ENCODE peak calls at places on chromosomes 1 and 21, in seven cellular contexts. Z is A549, R is Peyer's patch, B is GM20000, E is lower leg skin, Y is activated B cell treated with CpG ODN at 0.5 μM for 24 hours, I is fibroblast of the aortic adventitia. J is an unnamed sample.

GRCh38 chr1:5828322-5828935 is 163.8 kb downstream of the NPHP4 start:
- DNase-seq in B (no peak), Z (no peak), E (no peak), R (no peak), I (no peak), Y (no peak), J (no peak)

GRCh38 chr1:52970149-52970548 is 43.1 kb downstream of the SCP2 start:
- DNase-seq in B (no peak), Y (no peak), Z (no peak), R (no peak), I (peak), E (no peak), J (no peak)

GRCh38 chr1:218281285-218281684 is 3.8 kb upstream of the RRP15 start:
- DNase-seq in E (no peak), Z (no peak), Y (no peak), R (no peak), B (no peak), I (peak), J (no peak)

GRCh38 chr1:61337981-61338848 is 255.9 kb downstream of the NFIA start:
- DNase-seq in Y (no peak), R (peak), E (peak), I (peak), B (no peak), Z (peak), J (no peak)

GRCh38 chr1:172278478-172278877 is 142.0 kb upstream of the C1orf105 start:
- DNase-seq in I (peak), R (no peak), B (no peak), Y (no peak), E (no peak), Z (no peak), J (no peak)

GRCh38 chr1:44485229-44485932 is 80.3 kb downstream of the RNF220 start:
- DNase-seq in R (no peak), I (peak), Y (no peak), B (no peak), E (no peak), Z (no peak), J (no peak)

GRCh38 chr21:43697758-43698643 is 20.9 kb upstream of the PDXK start:
- DNase-seq in E (no peak), B (no peak), Y (no peak), I (peak), Z (no peak), R (no peak), J (no peak)

GRCh38 chr1:184110253-184111204 is 59.0 kb downstream of the TSEN15 start:
- DNase-seq in R (no peak), Z (no peak), I (peak), E (no peak), Y (no peak), B (no peak), J (no peak)

GRCh38 chr21:43864313-43864805 is 664 bp upstream of the AGPAT3 start:
- DNase-seq in Y (peak), B (peak), E (no peak), I (peak), R (peak), Z (peak), J (no peak)

GRCh38 chr1:94858276-94858675 is 38.1 kb downstream of the SLC44A3 start:
- DNase-seq in Y (no peak), Z (no peak), I (no peak), B (no peak), R (no peak), E (no peak), J (no peak)

GRCh38 chr1:46342084-46342656 is 1.6 kb downstream of the NSUN4 start:
- DNase-seq in Y (no peak), B (peak), E (no peak), Z (peak), R (no peak), I (peak), J (no peak)

GRCh38 chr21:28627261-28627660 is 365.4 kb downstream of the LTN1 start:
- DNase-seq in Z (no peak), R (no peak), E (no peak), B (no peak), Y (no peak), I (peak), J (no peak)

GRCh38 chr1:204716687-204717086 is 31.1 kb upstream of the LRRN2 start:
- DNase-seq in Z (no peak), R (no peak), Y (no peak), I (no peak), E (no peak), B (no peak), J (no peak)

GRCh38 chr1:109231085-109231484 is 17.4 kb downstream of the SARS1 start:
- DNase-seq in E (no peak), I (no peak), R (no peak), Y (no peak), B (no peak), Z (no peak), J (no peak)

GRCh38 chr1:28370220-28371010 is 875 bp downstream of the PHACTR4 start:
- DNase-seq in I (peak), B (peak), Y (no peak), Z (peak), E (no peak), R (peak), J (peak)

GRCh38 chr1:200415227-200415626 is 5.4 kb upstream of the ZNF281 start:
- DNase-seq in R (no peak), Z (no peak), Y (no peak), B (no peak), E (no peak), I (peak), J (no peak)

GRCh38 chr1:4787551-4787950 is 133.1 kb downstream of the AJAP1 start:
- DNase-seq in E (no peak), Z (no peak), I (no peak), Y (no peak), R (no peak), B (no peak), J (no peak)

GRCh38 chr1:204460346-204460745 is 34.3 kb downstream of the PIK3C2B start:
- DNase-seq in B (no peak), Y (no peak), I (no peak), R (no peak), E (no peak), Z (no peak), J (no peak)

GRCh38 chr1:28132110-28132897 is 43.9 kb upstream of the EYA3 start:
- DNase-seq in B (no peak), R (no peak), E (no peak), Y (no peak), I (no peak), Z (no peak), J (no peak)

GRCh38 chr1:92365378-92366044 is 66.7 kb downstream of the RPAP2 start:
- DNase-seq in Y (no peak), I (no peak), Z (no peak), E (no peak), R (no peak), B (peak), J (no peak)

GRCh38 chr1:245822997-245823396 is 668.2 kb downstream of the KIF26B start:
- DNase-seq in E (no peak), I (peak), R (no peak), Y (no peak), B (no peak), Z (peak), J (no peak)

GRCh38 chr1:32318127-32318869 is 17.7 kb downstream of the MARCKSL1 start:
- DNase-seq in B (no peak), E (no peak), Y (no peak), I (no peak), R (no peak), Z (no peak), J (no peak)

GRCh38 chr1:1841575-1841991 is 49.3 kb downstream of the GNB1 start:
- DNase-seq in I (peak), R (no peak), E (no peak), Z (no peak), Y (no peak), B (no peak), J (no peak)

GRCh38 chr1:20312818-20313217 is 22.1 kb downstream of the VWA5B1 start:
- DNase-seq in R (no peak), E (no peak), Y (no peak), I (no peak), B (no peak), Z (no peak), J (no peak)

GRCh38 chr1:50959303-50959912 is 659 bp downstream of the FAF1 start:
- DNase-seq in Z (no peak), B (peak), E (no peak), R (peak), Y (no peak), I (peak), J (no peak)

GRCh38 chr1:207486210-207486609 is 9.7 kb upstream of the CR1 start:
- DNase-seq in Z (no peak), I (no peak), Y (no peak), B (no peak), E (no peak), R (no peak), J (no peak)

DNA sequence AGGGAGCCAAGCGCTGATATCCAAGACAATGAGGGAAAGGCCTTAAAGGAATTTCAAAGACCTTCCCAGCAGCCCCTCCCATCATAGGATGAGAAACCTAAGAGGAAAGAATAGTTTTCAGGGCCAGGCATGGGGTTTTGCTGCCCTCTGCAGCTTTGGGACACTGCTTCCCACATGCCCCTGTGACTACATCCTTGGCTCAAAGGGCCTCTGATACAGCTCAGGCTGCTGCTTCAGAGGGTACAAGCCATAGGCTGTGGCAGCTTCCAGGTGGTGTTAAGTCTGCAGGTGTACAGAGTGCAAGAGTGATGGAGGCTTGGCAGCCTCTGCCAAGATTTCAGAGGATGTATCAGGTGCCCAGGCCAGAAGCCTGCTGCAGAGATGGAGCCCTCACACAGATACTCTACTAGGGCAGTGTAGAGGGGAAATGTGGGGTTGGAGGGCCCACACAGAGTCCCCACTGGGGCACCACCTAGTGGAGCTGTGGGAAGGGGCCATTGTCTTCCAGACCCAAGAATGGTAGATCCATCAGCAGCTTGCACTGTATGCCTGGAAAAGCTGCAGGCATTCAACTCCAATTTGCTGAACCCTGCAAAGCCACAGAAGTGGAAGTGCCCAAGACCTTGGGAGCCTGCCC is 125.8 kb downstream of the SLC45A1 start:
- DNase-seq in I (peak), Z (no peak), Y (no peak), R (no peak), E (no peak), B (no peak), J (no peak)
- TF ChIP-seq CTCF in I (peak), Z (no peak), Y (no peak), R (no peak), E (no peak), B (no peak), J (no peak)

DNA sequence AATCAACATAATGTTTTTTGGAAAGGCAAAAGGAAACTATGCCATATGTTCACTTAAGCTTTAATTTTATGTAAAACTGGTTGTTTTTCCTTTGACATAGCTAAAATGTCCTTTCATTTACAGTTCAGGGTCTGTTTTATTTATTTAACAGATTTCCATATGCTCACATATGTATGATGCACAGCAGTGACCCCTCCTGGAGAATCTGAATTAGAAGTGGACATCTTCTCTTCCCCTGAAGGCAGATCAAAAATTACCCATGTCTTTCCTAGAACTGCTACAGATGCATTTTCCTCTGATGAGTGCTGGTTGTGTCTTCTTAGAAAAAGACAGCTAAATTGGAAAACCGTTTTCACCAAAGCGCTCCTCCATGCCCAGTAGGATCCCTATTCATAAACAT is 143.6 kb upstream of the USH2A start:
- DNase-seq in E (no peak), R (no peak), B (peak), I (peak), Y (no peak), Z (no peak), J (no peak)
- TF ChIP-seq CTCF in E (no peak), R (peak), B (no peak), I (peak), Y (no peak), Z (no peak), J (no peak)

GRCh38 chr1:228691926-228692325 is 43.4 kb upstream of the RHOU start:
- DNase-seq in Z (peak), B (peak), Y (no peak), I (peak), E (peak), R (no peak), J (no peak)
- TF ChIP-seq CTCF in Z (peak), B (no peak), Y (no peak), I (peak), E (no peak), R (peak), J (peak)

DNA sequence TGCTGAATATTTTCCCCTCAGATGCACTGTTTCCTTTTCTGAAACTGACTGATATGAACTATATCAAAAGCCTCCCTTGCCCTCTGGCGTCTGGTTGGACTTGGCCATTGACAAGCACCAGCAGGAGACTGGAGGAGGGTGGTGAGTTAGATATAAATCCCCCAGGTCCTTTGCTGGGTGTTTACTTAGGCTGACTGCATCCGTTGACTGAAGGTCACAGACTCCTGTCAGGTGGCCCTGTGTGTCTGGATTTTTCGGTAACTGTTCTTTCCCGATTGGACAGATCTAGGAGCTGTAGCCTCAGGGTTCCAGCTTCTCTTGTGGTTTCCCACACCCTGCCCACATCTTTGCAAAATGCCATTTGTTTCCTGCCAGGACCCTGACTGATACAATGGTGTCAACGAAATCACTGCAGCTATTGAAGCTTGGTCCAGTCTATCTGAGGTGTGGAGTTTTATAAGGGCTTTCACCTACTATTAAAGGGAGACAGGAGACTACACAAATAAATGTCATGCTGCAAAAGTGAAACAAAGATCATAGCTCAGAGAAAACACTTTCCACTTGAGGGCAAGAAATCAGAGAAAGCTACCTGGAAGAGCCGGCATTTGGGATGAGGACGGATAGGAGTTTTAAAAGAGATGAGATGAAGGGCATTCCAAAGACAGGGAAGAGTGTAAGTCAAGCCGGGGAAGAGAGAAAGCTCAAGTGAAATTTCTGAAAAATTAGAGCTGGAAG is 1.5 kb upstream of the MAGI3 start:
- DNase-seq in E (no peak), I (peak), Y (no peak), B (no peak), R (no peak), Z (peak), J (no peak)
- TF ChIP-seq CTCF in E (no peak), I (no peak), Y (no peak), B (no peak), R (peak), Z (no peak), J (no peak)

GRCh38 chr1:72848997-72849396 is 566.7 kb upstream of the NEGR1 start:
- DNase-seq in E (no peak), Y (no peak), R (no peak), B (no peak), Z (no peak), I (no peak), J (no peak)

GRCh38 chr1:72846476-72846875 is 564.1 kb upstream of the NEGR1 start:
- DNase-seq in I (no peak), Z (no peak), E (no peak), Y (no peak), B (no peak), R (no peak), J (no peak)

GRCh38 chr1:72845981-72846380 is 563.6 kb upstream of the NEGR1 start:
- DNase-seq in Y (no peak), E (no peak), B (no peak), R (no peak), I (no peak), Z (no peak), J (no peak)

GRCh38 chr1:72846891-72847290 is 564.6 kb upstream of the NEGR1 start:
- DNase-seq in Z (no peak), E (no peak), B (no peak), Y (no peak), I (no peak), R (no peak), J (no peak)

DNA sequence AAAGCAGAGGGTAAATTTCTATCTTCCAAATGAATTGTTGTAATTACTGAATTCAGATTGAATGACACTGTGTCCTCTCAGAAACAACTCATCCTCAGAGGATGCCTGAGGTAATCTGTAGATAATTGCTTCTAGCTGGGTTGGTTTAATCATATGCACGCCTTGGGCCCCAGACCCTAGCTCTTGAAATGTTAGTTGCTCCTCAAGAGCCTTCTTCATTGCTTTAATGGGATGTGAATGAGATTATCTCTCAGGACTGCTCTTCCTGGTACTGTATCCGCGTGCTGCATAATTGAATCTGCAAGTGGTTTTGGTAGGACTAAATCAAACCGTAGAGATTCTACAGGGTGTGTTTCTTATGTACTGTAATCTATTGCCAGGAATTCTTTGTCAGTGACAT is 569.3 kb upstream of the NEGR1 start:
- DNase-seq in I (no peak), Z (no peak), R (no peak), Y (no peak), E (no peak), B (no peak), J (no peak)
- TF ChIP-seq CTCF in I (no peak), Z (no peak), R (no peak), Y (no peak), E (no peak), B (no peak), J (no peak)